ENCODE peak calls at places on chromosomes 11 and 22, in ten cellular contexts. One of them, this sample, is unnamed.

GRCh38 chr11:107824668-107825369 is 33.8 kb downstream of the SLC35F2 start:
- DNase-seq in AG04449: no peak
- DNase-seq in psoas muscle: no peak
- DNase-seq in GM19239: no peak
- DNase-seq in activated naive CD4-positive, alpha-beta T cell treated with anti-CD3 and anti-CD28 coated beads for 36 hours: no peak
- DNase-seq in HCT116: no peak
- DNase-seq in EH: no peak
- DNase-seq in AG04450: no peak
- DNase-seq in ELF-1: no peak
- DNase-seq in HCEC 1CT: no peak
- DNase-seq in this sample: no peak

GRCh38 chr11:816433-816779 is 2.3 kb upstream of the PNPLA2 start:
- DNase-seq in GM19239: no peak
- DNase-seq in EH: no peak
- DNase-seq in AG04450: no peak
- DNase-seq in psoas muscle: no peak
- DNase-seq in activated naive CD4-positive, alpha-beta T cell treated with anti-CD3 and anti-CD28 coated beads for 36 hours: no peak
- DNase-seq in AG04449: no peak
- DNase-seq in HCT116: no peak
- DNase-seq in ELF-1: peak; percentile 30
- DNase-seq in HCEC 1CT: no peak
- DNase-seq in this sample: no peak

GRCh38 chr11:9566561-9567063 is 6.9 kb upstream of the WEE1 start:
- DNase-seq in EH: peak; percentile 42
- DNase-seq in GM19239: no peak
- DNase-seq in AG04450: no peak
- DNase-seq in HCT116: no peak
- DNase-seq in psoas muscle: no peak
- DNase-seq in ELF-1: no peak
- DNase-seq in HCEC 1CT: no peak
- DNase-seq in AG04449: no peak
- DNase-seq in activated naive CD4-positive, alpha-beta T cell treated with anti-CD3 and anti-CD28 coated beads for 36 hours: no peak
- DNase-seq in this sample: no peak

GRCh38 chr11:69567951-69568808 is 72.8 kb upstream of the CCND1 start:
- DNase-seq in activated naive CD4-positive, alpha-beta T cell treated with anti-CD3 and anti-CD28 coated beads for 36 hours: no peak
- DNase-seq in psoas muscle: no peak
- DNase-seq in GM19239: no peak
- DNase-seq in HCT116: no peak
- DNase-seq in AG04449: no peak
- DNase-seq in ELF-1: peak; percentile 52
- DNase-seq in EH: peak; percentile 64
- DNase-seq in AG04450: no peak
- DNase-seq in HCEC 1CT: no peak
- DNase-seq in this sample: no peak

GRCh38 chr11:61969391-61969758 is 1.9 kb upstream of the FTH1 start:
- DNase-seq in EH: no peak
- DNase-seq in AG04449: no peak
- DNase-seq in psoas muscle: no peak
- DNase-seq in AG04450: no peak
- DNase-seq in ELF-1: no peak
- DNase-seq in GM19239: no peak
- DNase-seq in HCEC 1CT: no peak
- DNase-seq in HCT116: no peak
- DNase-seq in activated naive CD4-positive, alpha-beta T cell treated with anti-CD3 and anti-CD28 coated beads for 36 hours: no peak
- DNase-seq in this sample: no peak

GRCh38 chr22:39522567-39523300 is 2.4 kb downstream of the ATF4 start:
- DNase-seq in HCT116: no peak
- DNase-seq in GM19239: no peak
- DNase-seq in AG04449: no peak
- DNase-seq in EH: peak; percentile 78
- DNase-seq in activated naive CD4-positive, alpha-beta T cell treated with anti-CD3 and anti-CD28 coated beads for 36 hours: peak; percentile 52
- DNase-seq in ELF-1: no peak
- DNase-seq in AG04450: no peak
- DNase-seq in psoas muscle: peak; percentile 53
- DNase-seq in HCEC 1CT: peak; percentile 53
- DNase-seq in this sample: no peak

GRCh38 chr11:82980292-82980691 is 78.8 kb downstream of the DDIAS start:
- DNase-seq in AG04450: peak; percentile 36
- DNase-seq in AG04449: peak; percentile 70
- DNase-seq in ELF-1: no peak
- DNase-seq in activated naive CD4-positive, alpha-beta T cell treated with anti-CD3 and anti-CD28 coated beads for 36 hours: no peak
- DNase-seq in psoas muscle: no peak
- DNase-seq in HCEC 1CT: peak; percentile 90
- DNase-seq in HCT116: peak; percentile 13
- DNase-seq in EH: peak; percentile 95
- DNase-seq in GM19239: no peak
- DNase-seq in this sample: peak; percentile 68

GRCh38 chr22:42613869-42614268 is 814 bp downstream of the POLDIP3 start:
- DNase-seq in AG04449: no peak
- DNase-seq in GM19239: no peak
- DNase-seq in HCEC 1CT: peak; percentile 18
- DNase-seq in activated naive CD4-positive, alpha-beta T cell treated with anti-CD3 and anti-CD28 coated beads for 36 hours: peak; percentile 39
- DNase-seq in HCT116: no peak
- DNase-seq in AG04450: no peak
- DNase-seq in psoas muscle: no peak
- DNase-seq in ELF-1: peak; percentile 91
- DNase-seq in EH: peak; percentile 55
- DNase-seq in this sample: no peak

GRCh38 chr22:39312410-39312809 is 7.0 kb downstream of the RPL3 start:
- DNase-seq in HCT116: no peak
- DNase-seq in GM19239: no peak
- DNase-seq in AG04450: no peak
- DNase-seq in HCEC 1CT: no peak
- DNase-seq in EH: no peak
- DNase-seq in psoas muscle: no peak
- DNase-seq in activated naive CD4-positive, alpha-beta T cell treated with anti-CD3 and anti-CD28 coated beads for 36 hours: no peak
- DNase-seq in ELF-1: no peak
- DNase-seq in AG04449: no peak
- DNase-seq in this sample: no peak

GRCh38 chr22:43796567-43796966 is 15.5 kb downstream of the EFCAB6 start:
- DNase-seq in EH: peak; percentile 48
- DNase-seq in HCEC 1CT: peak; percentile 24
- DNase-seq in psoas muscle: no peak
- DNase-seq in HCT116: peak; percentile 6
- DNase-seq in GM19239: no peak
- DNase-seq in activated naive CD4-positive, alpha-beta T cell treated with anti-CD3 and anti-CD28 coated beads for 36 hours: no peak
- DNase-seq in ELF-1: peak; percentile 19
- DNase-seq in AG04449: peak; percentile 34
- DNase-seq in AG04450: peak; percentile 13
- DNase-seq in this sample: no peak

GRCh38 chr11:129323896-129324522 is 51.6 kb upstream of the BARX2 start:
- DNase-seq in psoas muscle: no peak
- DNase-seq in HCEC 1CT: no peak
- DNase-seq in GM19239: no peak
- DNase-seq in activated naive CD4-positive, alpha-beta T cell treated with anti-CD3 and anti-CD28 coated beads for 36 hours: no peak
- DNase-seq in AG04449: no peak
- DNase-seq in HCT116: no peak
- DNase-seq in AG04450: no peak
- DNase-seq in EH: peak; percentile 16
- DNase-seq in ELF-1: no peak
- DNase-seq in this sample: no peak

GRCh38 chr22:17781319-17782031 is 7.2 kb upstream of the BID start:
- DNase-seq in AG04449: peak; percentile 75
- DNase-seq in AG04450: peak; percentile 72
- DNase-seq in GM19239: no peak
- DNase-seq in activated naive CD4-positive, alpha-beta T cell treated with anti-CD3 and anti-CD28 coated beads for 36 hours: peak; percentile 83
- DNase-seq in HCEC 1CT: peak; percentile 49
- DNase-seq in HCT116: no peak
- DNase-seq in psoas muscle: no peak
- DNase-seq in EH: peak; percentile 80
- DNase-seq in ELF-1: no peak
- DNase-seq in this sample: no peak

GRCh38 chr11:67563354-67564114 is 20.1 kb upstream of the GSTP1 start:
- DNase-seq in AG04449: peak; percentile 80
- DNase-seq in HCT116: peak; percentile 76
- DNase-seq in EH: peak; percentile 94
- DNase-seq in GM19239: no peak
- DNase-seq in activated naive CD4-positive, alpha-beta T cell treated with anti-CD3 and anti-CD28 coated beads for 36 hours: no peak
- DNase-seq in AG04450: peak; percentile 72
- DNase-seq in psoas muscle: peak; percentile 71
- DNase-seq in HCEC 1CT: peak; percentile 80
- DNase-seq in ELF-1: peak; percentile 70
- DNase-seq in this sample: peak; percentile 91

GRCh38 chr11:34318111-34319037 is 39.4 kb downstream of the ABTB2 start:
- DNase-seq in GM19239: no peak
- DNase-seq in psoas muscle: no peak
- DNase-seq in AG04449: no peak
- DNase-seq in activated naive CD4-positive, alpha-beta T cell treated with anti-CD3 and anti-CD28 coated beads for 36 hours: no peak
- DNase-seq in HCT116: no peak
- DNase-seq in EH: peak; percentile 61
- DNase-seq in AG04450: no peak
- DNase-seq in HCEC 1CT: peak; percentile 62
- DNase-seq in ELF-1: no peak
- DNase-seq in this sample: no peak

GRCh38 chr11:102623998-102624397 is 1.1 kb downstream of the MMP20 start:
- DNase-seq in AG04450: no peak
- DNase-seq in activated naive CD4-positive, alpha-beta T cell treated with anti-CD3 and anti-CD28 coated beads for 36 hours: no peak
- DNase-seq in psoas muscle: no peak
- DNase-seq in HCEC 1CT: no peak
- DNase-seq in ELF-1: no peak
- DNase-seq in EH: no peak
- DNase-seq in GM19239: no peak
- DNase-seq in HCT116: no peak
- DNase-seq in AG04449: no peak
- DNase-seq in this sample: no peak

GRCh38 chr22:46024136-46024840 is 47.3 kb upstream of the WNT7B start:
- DNase-seq in AG04449: no peak
- DNase-seq in HCT116: no peak
- DNase-seq in ELF-1: no peak
- DNase-seq in AG04450: no peak
- DNase-seq in psoas muscle: no peak
- DNase-seq in HCEC 1CT: no peak
- DNase-seq in EH: no peak
- DNase-seq in GM19239: no peak
- DNase-seq in activated naive CD4-positive, alpha-beta T cell treated with anti-CD3 and anti-CD28 coated beads for 36 hours: no peak
- DNase-seq in this sample: no peak

GRCh38 chr22:48870436-48870835 is 957.2 kb downstream of the BRD1 start:
- DNase-seq in GM19239: no peak
- DNase-seq in EH: no peak
- DNase-seq in ELF-1: no peak
- DNase-seq in AG04450: no peak
- DNase-seq in AG04449: no peak
- DNase-seq in HCT116: no peak
- DNase-seq in activated naive CD4-positive, alpha-beta T cell treated with anti-CD3 and anti-CD28 coated beads for 36 hours: no peak
- DNase-seq in HCEC 1CT: no peak
- DNase-seq in psoas muscle: no peak
- DNase-seq in this sample: no peak

GRCh38 chr22:20302438-20303228 is 17.2 kb downstream of the DGCR6L start:
- DNase-seq in ELF-1: peak; percentile 23
- DNase-seq in psoas muscle: no peak
- DNase-seq in EH: no peak
- DNase-seq in AG04450: no peak
- DNase-seq in GM19239: no peak
- DNase-seq in HCEC 1CT: no peak
- DNase-seq in HCT116: no peak
- DNase-seq in AG04449: no peak
- DNase-seq in activated naive CD4-positive, alpha-beta T cell treated with anti-CD3 and anti-CD28 coated beads for 36 hours: no peak
- DNase-seq in this sample: no peak

GRCh38 chr22:49975543-49976389 is 15.2 kb downstream of the PIM3 start:
- DNase-seq in GM19239: no peak
- DNase-seq in AG04449: no peak
- DNase-seq in HCT116: no peak
- DNase-seq in psoas muscle: peak; percentile 18
- DNase-seq in activated naive CD4-positive, alpha-beta T cell treated with anti-CD3 and anti-CD28 coated beads for 36 hours: peak; percentile 72
- DNase-seq in ELF-1: peak; percentile 11
- DNase-seq in EH: no peak
- DNase-seq in AG04450: no peak
- DNase-seq in HCEC 1CT: no peak
- DNase-seq in this sample: no peak

GRCh38 chr11:47886096-47886495 is 37.9 kb upstream of the NUP160 start:
- DNase-seq in HCEC 1CT: peak; percentile 49
- DNase-seq in AG04449: peak; percentile 49
- DNase-seq in activated naive CD4-positive, alpha-beta T cell treated with anti-CD3 and anti-CD28 coated beads for 36 hours: peak; percentile 52
- DNase-seq in AG04450: peak; percentile 38
- DNase-seq in ELF-1: no peak
- DNase-seq in HCT116: no peak
- DNase-seq in GM19239: no peak
- DNase-seq in EH: peak; percentile 88
- DNase-seq in psoas muscle: peak; percentile 39
- DNase-seq in this sample: peak; percentile 34

This sample was measured in glomerular endothelial cell.